ENCODE peak calls at places on chromosomes 6 and 20, in six cellular contexts. D, G, H, T, M and W are unnamed samples.

GRCh38 chr6:119484598-119484997 is 135.0 kb upstream of the MAN1A1 start:
- DNase-seq in D (peak; percentile 86), M (no peak), G (peak; percentile 94), T (no peak), H (no peak), W (no peak)

GRCh38 chr20:34095825-34096224 is 16.2 kb downstream of the EIF2S2 start:
- DNase-seq in D (no peak), T (no peak), H (no peak), G (no peak), M (no peak), W (no peak)

GRCh38 chr6:147382945-147383554 is 125.4 kb upstream of the SAMD5 start:
- DNase-seq in H (no peak), T (no peak), D (peak; percentile 59), G (peak; percentile 41), M (no peak), W (no peak)

GRCh38 chr20:17796096-17796563 is 96.4 kb downstream of the BANF2 start:
- DNase-seq in T (no peak), G (peak; percentile 68), M (peak; percentile 24), D (peak; percentile 86), H (peak; percentile 74), W (peak; percentile 66)

GRCh38 chr20:13487202-13487601 is 151.5 kb downstream of the TASP1 start:
- DNase-seq in M (no peak), D (no peak), G (no peak), H (no peak), T (no peak), W (no peak)

GRCh38 chr6:130947464-130947863 is 115.6 kb downstream of the EPB41L2 start:
- DNase-seq in G (no peak), H (no peak), T (no peak), M (no peak), D (no peak), W (no peak)

GRCh38 chr20:24675651-24676352 is 206.4 kb downstream of the SYNDIG1 start:
- DNase-seq in G (no peak), D (no peak), H (no peak), T (peak; percentile 57), M (no peak), W (no peak)

GRCh38 chr6:42742116-42742894 is 3.6 kb downstream of the TBCC start:
- DNase-seq in M (no peak), G (peak; percentile 68), T (peak; percentile 2), D (peak; percentile 48), H (no peak), W (no peak)

GRCh38 chr6:109347779-109348178 is 34.5 kb downstream of the CD164 start:
- DNase-seq in D (no peak), T (no peak), G (no peak), M (no peak), H (no peak), W (no peak)

GRCh38 chr20:51434556-51435256 is 107.8 kb downstream of the NFATC2 start:
- DNase-seq in M (no peak), T (no peak), H (no peak), D (peak; percentile 84), G (peak; percentile 91), W (no peak)

GRCh38 chr6:166343157-166343502 is 785 bp upstream of the SFT2D1 start:
- DNase-seq in G (no peak), H (no peak), M (no peak), D (no peak), T (no peak), W (no peak)

GRCh38 chr6:7243188-7243942 is 69.6 kb downstream of the SSR1 start:
- DNase-seq in G (peak; percentile 64), M (peak; percentile 52), H (peak; percentile 79), D (peak; percentile 75), T (no peak), W (no peak)

GRCh38 chr6:45801471-45802289 is 214.0 kb downstream of the CLIC5 start:
- DNase-seq in M (no peak), G (no peak), T (no peak), H (no peak), D (no peak), W (no peak)

GRCh38 chr6:36078159-36078558 is 50.6 kb downstream of the MAPK14 start:
- DNase-seq in H (no peak), G (no peak), M (no peak), D (no peak), T (no peak), W (no peak)

GRCh38 chr6:108662702-108663101 is 102.0 kb downstream of the FOXO3 start:
- DNase-seq in H (no peak), D (no peak), M (no peak), G (no peak), T (no peak), W (no peak)

GRCh38 chr6:27630727-27631613 is 158.1 kb upstream of the ZNF184 start:
- DNase-seq in G (peak; percentile 47), M (no peak), H (no peak), T (peak; percentile 65), D (peak; percentile 68), W (no peak)

GRCh38 chr20:43389839-43390626 is 67.7 kb upstream of the SRSF6 start:
- DNase-seq in D (no peak), T (peak; percentile 77), G (no peak), M (no peak), H (no peak), W (no peak)

GRCh38 chr6:86010915-86011786 is 368.5 kb upstream of the SYNCRIP start:
- DNase-seq in D (no peak), H (no peak), M (no peak), G (no peak), T (no peak), W (no peak)

GRCh38 chr20:16189371-16189770 is 383.9 kb downstream of the KIF16B start:
- DNase-seq in M (no peak), T (no peak), H (no peak), G (no peak), D (no peak), W (no peak)

GRCh38 chr20:20360464-20360863 is 7.4 kb upstream of the INSM1 start:
- DNase-seq in G (peak; percentile 69), D (peak; percentile 76), M (no peak), H (peak; percentile 47), T (no peak), W (no peak)
- H3K27me3 ChIP-seq in G (peaks cover 47% of the 10 kb centered on the region), D (peaks cover 72% of the 10 kb centered on the region), M (peaks cover 23% of the 10 kb centered on the region), H (peaks cover 57% of the 10 kb centered on the region), T (peaks cover 52% of the 10 kb centered on the region), W (no peaks in the 10 kb centered on the region)

GRCh38 chr20:61608275-61609085 is 356.4 kb downstream of the CDH4 start:
- DNase-seq in M (no peak), T (no peak), H (no peak), D (peak; percentile 2), G (peak; percentile 31), W (no peak)
- TF ChIP-seq CTCF in M (no peak), T (no peak), H (no peak), D (no peak), G (no peak), W (no peak)

GRCh38 chr20:31606678-31606927 is 1.5 kb downstream of the ID1 start:
- DNase-seq in H (no peak), G (no peak), D (peak; percentile 23), M (no peak), T (no peak), W (no peak)
- H3K27me3 ChIP-seq in H (no peaks in the 10 kb centered on the region), G (no peaks in the 10 kb centered on the region), D (no peaks in the 10 kb centered on the region), M (no peaks in the 10 kb centered on the region), T (no peaks in the 10 kb centered on the region), W (no peaks in the 10 kb centered on the region)

GRCh38 chr6:34125939-34126338 is 19.9 kb downstream of the GRM4 start:
- DNase-seq in T (no peak), D (no peak), H (no peak), G (no peak), M (no peak), W (no peak)

GRCh38 chr6:34129753-34130152 is 16.1 kb downstream of the GRM4 start:
- DNase-seq in M (no peak), H (no peak), G (no peak), T (no peak), D (no peak), W (no peak)

GRCh38 chr6:34128045-34128444 is 17.8 kb downstream of the GRM4 start:
- DNase-seq in M (no peak), T (no peak), G (no peak), D (no peak), H (no peak), W (no peak)

GRCh38 chr6:34130870-34131269 is 15.0 kb downstream of the GRM4 start:
- DNase-seq in T (no peak), G (no peak), M (no peak), H (no peak), D (no peak), W (no peak)

GRCh38 chr6:34126419-34126818 is 19.5 kb downstream of the GRM4 start:
- DNase-seq in G (no peak), H (no peak), M (no peak), T (no peak), D (no peak), W (no peak)
- TF ChIP-seq CTCF in G (no peak), H (no peak), M (no peak), T (no peak), D (no peak), W (no peak)

DNA sequence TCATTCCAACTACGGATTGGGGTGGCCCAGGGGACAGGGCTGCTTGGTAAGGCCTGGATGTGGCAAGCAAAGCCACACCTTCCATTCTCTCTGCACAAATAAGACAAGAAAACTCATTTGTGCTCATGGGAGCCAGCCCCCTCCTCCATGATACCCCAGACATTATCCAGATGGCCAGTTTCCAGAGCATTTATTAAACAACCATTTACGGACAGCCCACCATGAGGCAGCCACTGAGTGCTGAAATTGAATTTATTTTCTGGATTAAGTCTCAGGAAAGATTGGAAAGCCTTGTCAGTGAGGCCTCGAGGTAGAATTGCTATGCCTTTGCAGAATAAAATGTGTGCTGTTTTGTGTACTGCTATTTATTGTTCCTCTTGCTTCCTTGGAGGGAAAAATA is 151.1 kb downstream of the UNC5CL start:
- DNase-seq in G (no peak), M (no peak), T (no peak), D (no peak), H (no peak), W (no peak)
- H3K27me3 ChIP-seq in G (peaks cover 50% of the 10 kb centered on the region), M (no peaks in the 10 kb centered on the region), T (no peaks in the 10 kb centered on the region), D (no peaks in the 10 kb centered on the region), H (no peaks in the 10 kb centered on the region), W (no peaks in the 10 kb centered on the region)

DNA sequence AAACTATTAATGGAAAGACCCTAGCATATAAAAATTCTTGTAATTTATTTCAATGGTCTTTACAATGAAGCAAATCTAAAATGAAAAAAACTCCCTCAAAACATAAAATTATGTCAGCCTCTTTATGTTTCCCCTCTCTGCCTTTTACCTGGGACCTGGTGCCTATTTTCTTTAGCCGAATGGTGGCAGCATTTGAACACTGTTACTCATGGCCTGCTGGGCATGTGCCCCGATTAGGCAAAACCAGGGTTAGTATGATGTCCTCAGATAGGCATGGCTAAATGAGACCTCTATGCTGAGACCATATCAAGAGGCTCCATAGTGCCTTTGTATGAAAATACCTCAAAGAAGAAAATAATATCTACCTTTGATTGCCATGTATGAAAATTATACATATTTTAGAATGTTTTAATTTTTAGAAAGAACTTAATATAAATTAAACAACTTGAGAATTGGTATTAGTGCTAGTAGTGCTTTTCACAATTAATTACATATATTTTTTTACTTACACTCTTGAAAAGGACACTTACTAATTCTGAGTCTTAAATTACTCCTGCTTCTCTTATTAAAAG is 22.5 kb upstream of the C6orf58 start:
- DNase-seq in T (no peak), G (peak; percentile 27), M (no peak), H (no peak), D (peak; percentile 59), W (no peak)
- TF ChIP-seq CTCF in T (peak; percentile 22), G (peak; percentile 37), M (no peak), H (no peak), D (peak; percentile 61), W (no peak)